ENCODE peak calls at places on chromosomes 2 and 18, in eight cellular contexts. J is fibroblast of lung; I is PC-9; Z is neural crest cell; N is GF-D8; K is CD4-positive, alpha-beta T cell; L is activated T-cell treated with anti-CD3 and anti-CD28 coated beads for 1 hour; W is neural progenitor cell. R is an unnamed sample.

GRCh38 chr2:80638759-80639158 is 334.2 kb upstream of the LRRTM1 start:
- DNase-seq in J (no peak), I (no peak), Z (no peak), N (no peak), K (no peak), L (no peak), W (no peak), R (no peak)

GRCh38 chr2:110858135-110858737 is 125.9 kb downstream of the ACOXL start:
- DNase-seq in J (no peak), I (no peak), Z (no peak), N (no peak), K (peak; percentile 36), L (peak; percentile 41), W (no peak), R (no peak)

GRCh38 chr2:182048088-182048487 is 62.4 kb downstream of the PPP1R1C start:
- DNase-seq in J (no peak), I (no peak), Z (no peak), N (no peak), K (no peak), L (no peak), W (no peak), R (no peak)

GRCh38 chr2:227366861-227367800 is 12.0 kb downstream of the TM4SF20 start:
- DNase-seq in J (peak; percentile 93), I (peak; percentile 63), Z (no peak), N (no peak), K (no peak), L (no peak), W (no peak), R (peak; percentile 28)

GRCh38 chr2:105294046-105294445 is 35.5 kb downstream of the TGFBRAP1 start:
- DNase-seq in J (peak; percentile 5), I (no peak), Z (no peak), N (no peak), K (no peak), L (no peak), W (no peak), R (peak; percentile 64)

GRCh38 chr2:144083211-144083610 is 436.7 kb downstream of the ZEB2 start:
- DNase-seq in J (peak; percentile 86), I (no peak), Z (no peak), N (no peak), K (no peak), L (no peak), W (no peak), R (peak; percentile 26)

GRCh38 chr18:7059276-7059675 is 58.3 kb downstream of the LAMA1 start:
- DNase-seq in J (no peak), I (no peak), Z (no peak), N (no peak), K (no peak), L (no peak), W (no peak), R (peak; percentile 21)

GRCh38 chr2:26246818-26247217 is 2.1 kb downstream of the HADHB start:
- DNase-seq in J (peak; percentile 59), I (no peak), Z (no peak), N (peak; percentile 58), K (no peak), L (no peak), W (no peak), R (no peak)

GRCh38 chr2:79210274-79210917 is 50.8 kb upstream of the REG3A start:
- DNase-seq in J (no peak), I (no peak), Z (no peak), N (no peak), K (no peak), L (no peak), W (no peak), R (no peak)

R was measured in SJSA1.